ENCODE peak calls at places on chromosomes 7 and 10, in four cellular contexts. One of them, this sample, is unnamed.

GRCh38 chr10:98258683-98259454 is 9.1 kb downstream of the LOXL4 start:
- DNase-seq in WERI-Rb-1: no peak
- DNase-seq in progenitor cell of endocrine pancreas: no peak
- DNase-seq in AG09319: no peak
- DNase-seq in this sample: no peak

GRCh38 chr7:40211291-40212003 is 76.6 kb downstream of the SUGCT start:
- DNase-seq in WERI-Rb-1: no peak
- DNase-seq in progenitor cell of endocrine pancreas: no peak
- DNase-seq in AG09319: no peak
- DNase-seq in this sample: no peak

GRCh38 chr10:112615269-112615668 is 168.3 kb downstream of the VTI1A start:
- DNase-seq in WERI-Rb-1: no peak
- DNase-seq in progenitor cell of endocrine pancreas: no peak
- DNase-seq in AG09319: no peak
- DNase-seq in this sample: no peak

GRCh38 chr10:33790506-33791283 is 456.2 kb upstream of the NRP1 start:
- DNase-seq in WERI-Rb-1: no peak
- DNase-seq in progenitor cell of endocrine pancreas: no peak
- DNase-seq in AG09319: no peak
- DNase-seq in this sample: no peak

GRCh38 chr10:85624511-85624910 is 742.1 kb downstream of the GRID1 start:
- DNase-seq in WERI-Rb-1: no peak
- DNase-seq in progenitor cell of endocrine pancreas: no peak
- DNase-seq in AG09319: no peak
- DNase-seq in this sample: no peak

GRCh38 chr7:27204851-27205322 is 5.0 kb upstream of the HOXA13 start:
- DNase-seq in WERI-Rb-1: no peak
- DNase-seq in progenitor cell of endocrine pancreas: no peak
- DNase-seq in AG09319: no peak
- DNase-seq in this sample: no peak

GRCh38 chr7:50745336-50745735 is 37.4 kb downstream of the GRB10 start:
- DNase-seq in WERI-Rb-1: no peak
- DNase-seq in progenitor cell of endocrine pancreas: no peak
- DNase-seq in AG09319: no peak
- DNase-seq in this sample: no peak

GRCh38 chr7:130814753-130815152 is 80.7 kb upstream of the KLF14 start:
- DNase-seq in WERI-Rb-1: no peak
- DNase-seq in progenitor cell of endocrine pancreas: no peak
- DNase-seq in AG09319: peak
- DNase-seq in this sample: no peak

GRCh38 chr10:110737886-110738634 is 93.9 kb downstream of the RBM20 start:
- DNase-seq in WERI-Rb-1: no peak
- DNase-seq in progenitor cell of endocrine pancreas: no peak
- DNase-seq in AG09319: no peak
- DNase-seq in this sample: no peak

GRCh38 chr7:84256481-84256880 is 61.9 kb upstream of the SEMA3A start:
- DNase-seq in WERI-Rb-1: no peak
- DNase-seq in progenitor cell of endocrine pancreas: no peak
- DNase-seq in AG09319: no peak
- DNase-seq in this sample: no peak

GRCh38 chr7:7681191-7681935 is 37.0 kb downstream of the RPA3 start:
- DNase-seq in WERI-Rb-1: peak
- DNase-seq in progenitor cell of endocrine pancreas: no peak
- DNase-seq in AG09319: peak
- DNase-seq in this sample: no peak

GRCh38 chr10:74171625-74172024 is 20.6 kb downstream of the ADK start:
- DNase-seq in WERI-Rb-1: no peak
- DNase-seq in progenitor cell of endocrine pancreas: no peak
- DNase-seq in AG09319: no peak
- DNase-seq in this sample: no peak

GRCh38 chr7:138350701-138351357 is 109.2 kb upstream of the TRIM24 start:
- DNase-seq in WERI-Rb-1: no peak
- DNase-seq in progenitor cell of endocrine pancreas: no peak
- DNase-seq in AG09319: no peak
- DNase-seq in this sample: no peak

GRCh38 chr10:131655101-131655849 is 245.5 kb upstream of the PPP2R2D start:
- DNase-seq in WERI-Rb-1: no peak
- DNase-seq in progenitor cell of endocrine pancreas: no peak
- DNase-seq in AG09319: no peak
- DNase-seq in this sample: no peak

GRCh38 chr10:8043569-8044306 is 10.8 kb upstream of the GATA3 start:
- DNase-seq in WERI-Rb-1: no peak
- DNase-seq in progenitor cell of endocrine pancreas: no peak
- DNase-seq in AG09319: no peak
- DNase-seq in this sample: no peak

GRCh38 chr10:102476466-102477141 is 25.3 kb upstream of the C10orf95 start:
- DNase-seq in WERI-Rb-1: no peak
- DNase-seq in progenitor cell of endocrine pancreas: no peak
- DNase-seq in AG09319: no peak
- DNase-seq in this sample: no peak

GRCh38 chr7:159031135-159031701 is 113.4 kb downstream of the VIPR2 start:
- DNase-seq in WERI-Rb-1: peak
- DNase-seq in progenitor cell of endocrine pancreas: no peak
- DNase-seq in AG09319: no peak
- DNase-seq in this sample: no peak

GRCh38 chr7:50287121-50287520 is 17.4 kb upstream of the IKZF1 start:
- DNase-seq in WERI-Rb-1: no peak
- DNase-seq in progenitor cell of endocrine pancreas: no peak
- DNase-seq in AG09319: no peak
- DNase-seq in this sample: no peak

GRCh38 chr7:90788057-90788456 is 191.9 kb downstream of the CDK14 start:
- DNase-seq in WERI-Rb-1: no peak
- DNase-seq in progenitor cell of endocrine pancreas: no peak
- DNase-seq in AG09319: no peak
- DNase-seq in this sample: no peak

GRCh38 chr10:10497245-10497644 is 520.4 kb upstream of the CELF2 start:
- DNase-seq in WERI-Rb-1: no peak
- DNase-seq in progenitor cell of endocrine pancreas: no peak
- DNase-seq in AG09319: no peak
- DNase-seq in this sample: no peak

GRCh38 chr10:129945941-129946760 is 17.9 kb downstream of the EBF3 start:
- DNase-seq in WERI-Rb-1: no peak
- DNase-seq in progenitor cell of endocrine pancreas: no peak
- DNase-seq in AG09319: no peak
- DNase-seq in this sample: no peak

GRCh38 chr10:10141983-10142382 is 875.7 kb upstream of the CELF2 start:
- DNase-seq in WERI-Rb-1: no peak
- DNase-seq in progenitor cell of endocrine pancreas: no peak
- DNase-seq in AG09319: no peak
- DNase-seq in this sample: no peak

GRCh38 chr10:130403153-130403890 is 267.1 kb downstream of the GLRX3 start:
- DNase-seq in WERI-Rb-1: no peak
- DNase-seq in progenitor cell of endocrine pancreas: no peak
- DNase-seq in AG09319: no peak
- DNase-seq in this sample: no peak

GRCh38 chr7:17633099-17633498 is 307.2 kb downstream of the SNX13 start:
- DNase-seq in WERI-Rb-1: no peak
- DNase-seq in progenitor cell of endocrine pancreas: no peak
- DNase-seq in AG09319: no peak
- DNase-seq in this sample: no peak

GRCh38 chr7:41529831-41530230 is 173.1 kb downstream of the INHBA start:
- DNase-seq in WERI-Rb-1: no peak
- DNase-seq in progenitor cell of endocrine pancreas: no peak
- DNase-seq in AG09319: no peak
- DNase-seq in this sample: no peak

GRCh38 chr7:121624922-121625321 is 228.8 kb upstream of the FAM3C start:
- DNase-seq in WERI-Rb-1: no peak
- DNase-seq in progenitor cell of endocrine pancreas: no peak
- DNase-seq in AG09319: no peak
- DNase-seq in this sample: no peak

GRCh38 chr10:44051584-44052385 is 333.1 kb downstream of the CXCL12 start:
- DNase-seq in WERI-Rb-1: no peak
- DNase-seq in progenitor cell of endocrine pancreas: no peak
- DNase-seq in AG09319: no peak
- DNase-seq in this sample: no peak

GRCh38 chr10:133278577-133279265 is 2.1 kb upstream of the ADAM8 start:
- DNase-seq in WERI-Rb-1: no peak
- DNase-seq in progenitor cell of endocrine pancreas: no peak
- DNase-seq in AG09319: no peak
- DNase-seq in this sample: peak

GRCh38 chr10:50216894-50217293 is 34.4 kb downstream of the ASAH2 start:
- DNase-seq in WERI-Rb-1: no peak
- DNase-seq in progenitor cell of endocrine pancreas: no peak
- DNase-seq in AG09319: no peak
- DNase-seq in this sample: no peak

GRCh38 chr7:13262929-13263530 is 575.6 kb downstream of the ARL4A start:
- DNase-seq in WERI-Rb-1: no peak
- DNase-seq in progenitor cell of endocrine pancreas: no peak
- DNase-seq in AG09319: peak
- DNase-seq in this sample: no peak

GRCh38 chr7:28029036-28029435 is 151.6 kb downstream of the JAZF1 start:
- DNase-seq in WERI-Rb-1: no peak
- DNase-seq in progenitor cell of endocrine pancreas: no peak
- DNase-seq in AG09319: no peak
- DNase-seq in this sample: no peak

GRCh38 chr7:29839302-29839701 is 33.0 kb downstream of the WIPF3 start:
- DNase-seq in WERI-Rb-1: no peak
- DNase-seq in progenitor cell of endocrine pancreas: no peak
- DNase-seq in AG09319: peak
- DNase-seq in this sample: no peak

GRCh38 chr10:110446954-110447608 is 50.6 kb upstream of the DUSP5 start:
- DNase-seq in WERI-Rb-1: no peak
- DNase-seq in progenitor cell of endocrine pancreas: no peak
- DNase-seq in AG09319: peak
- DNase-seq in this sample: no peak

GRCh38 chr7:952548-953441 is 1.7 kb downstream of the ADAP1 start:
- DNase-seq in WERI-Rb-1: no peak
- DNase-seq in progenitor cell of endocrine pancreas: no peak
- DNase-seq in AG09319: no peak
- DNase-seq in this sample: no peak

GRCh38 chr10:5442990-5443370 is 30.6 kb downstream of the NET1 start:
- DNase-seq in WERI-Rb-1: no peak
- DNase-seq in progenitor cell of endocrine pancreas: no peak
- DNase-seq in AG09319: no peak
- DNase-seq in this sample: no peak

GRCh38 chr7:98872328-98872924 is 2.6 kb upstream of the TMEM130 start:
- DNase-seq in WERI-Rb-1: peak
- DNase-seq in progenitor cell of endocrine pancreas: no peak
- DNase-seq in AG09319: no peak
- DNase-seq in this sample: no peak

GRCh38 chr10:30639946-30640786 is 10.6 kb upstream of the LYZL2 start:
- DNase-seq in WERI-Rb-1: no peak
- DNase-seq in progenitor cell of endocrine pancreas: no peak
- DNase-seq in AG09319: peak
- DNase-seq in this sample: no peak

GRCh38 chr7:74051629-74052410 is 23.8 kb downstream of the ELN start:
- DNase-seq in WERI-Rb-1: peak
- DNase-seq in progenitor cell of endocrine pancreas: peak
- DNase-seq in AG09319: no peak
- DNase-seq in this sample: no peak
- TF ChIP-seq CTCF in WERI-Rb-1: peak
- TF ChIP-seq CTCF in progenitor cell of endocrine pancreas: peak
- TF ChIP-seq CTCF in AG09319: peak
- TF ChIP-seq CTCF in this sample: no peak

DNA sequence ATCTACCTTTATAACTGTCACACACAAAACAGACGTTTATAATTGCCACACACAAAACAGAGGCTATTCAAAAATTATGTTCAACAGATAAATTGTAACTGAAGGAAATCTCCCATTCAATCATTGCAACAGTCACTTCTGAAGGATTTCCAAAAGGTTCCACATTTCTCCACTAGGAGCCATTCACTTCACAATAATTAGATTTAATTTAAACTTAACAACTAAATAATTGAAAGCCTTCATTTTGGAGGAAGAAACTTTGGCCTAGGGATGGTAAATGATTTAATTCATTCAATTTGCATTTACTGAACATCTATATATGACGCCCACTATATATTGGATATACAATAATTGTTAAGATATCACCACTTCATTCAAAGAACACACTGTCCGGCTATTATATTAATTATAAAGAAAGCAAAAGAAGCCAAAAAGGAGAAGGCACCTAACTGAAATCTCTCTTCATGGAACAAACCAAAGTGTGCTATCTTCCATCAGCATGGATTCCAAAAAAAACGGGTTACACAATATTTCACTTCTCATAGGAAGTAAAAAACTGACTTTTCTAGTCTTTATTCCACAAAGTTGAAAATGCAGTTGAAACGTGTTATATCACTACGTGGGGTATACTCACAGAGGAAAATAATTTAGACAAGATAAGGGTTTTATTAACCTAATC is 1.7 kb downstream of the ATAD1 start:
- DNase-seq in WERI-Rb-1: no peak
- DNase-seq in progenitor cell of endocrine pancreas: no peak
- DNase-seq in AG09319: no peak
- DNase-seq in this sample: no peak
- TF ChIP-seq CTCF in WERI-Rb-1: no peak
- TF ChIP-seq CTCF in progenitor cell of endocrine pancreas: peak
- TF ChIP-seq CTCF in AG09319: no peak
- TF ChIP-seq CTCF in this sample: no peak

GRCh38 chr7:82114237-82114636 is 329.3 kb downstream of the CACNA2D1 start:
- DNase-seq in WERI-Rb-1: no peak
- DNase-seq in progenitor cell of endocrine pancreas: no peak
- DNase-seq in AG09319: no peak
- DNase-seq in this sample: no peak
- TF ChIP-seq CTCF in WERI-Rb-1: no peak
- TF ChIP-seq CTCF in progenitor cell of endocrine pancreas: no peak
- TF ChIP-seq CTCF in AG09319: no peak
- TF ChIP-seq CTCF in this sample: no peak

GRCh38 chr10:104924101-104924795 is 283.2 kb downstream of the SORCS3 start:
- DNase-seq in WERI-Rb-1: no peak
- DNase-seq in progenitor cell of endocrine pancreas: no peak
- DNase-seq in AG09319: no peak
- DNase-seq in this sample: no peak
- TF ChIP-seq CTCF in WERI-Rb-1: no peak
- TF ChIP-seq CTCF in progenitor cell of endocrine pancreas: no peak
- TF ChIP-seq CTCF in AG09319: no peak
- TF ChIP-seq CTCF in this sample: no peak

GRCh38 chr10:126226988-126227761 is 161.1 kb downstream of the ADAM12 start:
- DNase-seq in WERI-Rb-1: no peak
- DNase-seq in progenitor cell of endocrine pancreas: no peak
- DNase-seq in AG09319: no peak
- DNase-seq in this sample: no peak
- TF ChIP-seq CTCF in WERI-Rb-1: no peak
- TF ChIP-seq CTCF in progenitor cell of endocrine pancreas: no peak
- TF ChIP-seq CTCF in AG09319: no peak
- TF ChIP-seq CTCF in this sample: no peak